ENCODE peak calls at places on chromosome 13, in five cellular contexts. H is H9, E is neuronal stem cell, Q is mesenchymal stem cell, L is H1. Z is an unnamed sample.

GRCh38 chr13:99948411-99948810 is 23.2 kb downstream of the ZIC5 start:
- DNase-seq in H (no peak), E (no peak), Q (no peak), L (no peak), Z (no peak)

GRCh38 chr13:101307181-101307701 is 109.1 kb downstream of the NALCN start:
- DNase-seq in H (no peak), E (no peak), Q (peak; percentile 82), L (no peak), Z (peak; percentile 46)

GRCh38 chr13:26785845-26786630 is 25.5 kb upstream of the GPR12 start:
- DNase-seq in H (peak; percentile 80), E (no peak), Q (no peak), L (no peak), Z (peak; percentile 83)

GRCh38 chr13:77868717-77869116 is 49.9 kb downstream of the EDNRB start:
- DNase-seq in H (no peak), E (no peak), Q (peak; percentile 39), L (no peak), Z (no peak)

GRCh38 chr13:50299546-50300249 is 284.5 kb downstream of the KCNRG start:
- DNase-seq in H (no peak), E (no peak), Q (no peak), L (no peak), Z (no peak)

GRCh38 chr13:22915442-22916082 is 265.2 kb upstream of the SGCG start:
- DNase-seq in H (peak; percentile 88), E (peak; percentile 52), Q (peak; percentile 4), L (peak; percentile 66), Z (peak; percentile 57)

GRCh38 chr13:110387451-110388140 is 80.5 kb downstream of the COL4A2 start:
- DNase-seq in H (peak; percentile 73), E (no peak), Q (peak; percentile 91), L (no peak), Z (peak; percentile 61)

GRCh38 chr13:114038211-114038613 is 64.3 kb upstream of the C13orf46 start:
- DNase-seq in H (no peak), E (no peak), Q (no peak), L (no peak), Z (no peak)

GRCh38 chr13:83219832-83220231 is 662.4 kb downstream of the SLITRK1 start:
- DNase-seq in H (no peak), E (no peak), Q (no peak), L (no peak), Z (no peak)
- H3K4ac ChIP-seq in H (no peak overlapping the region), E (no peak overlapping the region), Q (no peak overlapping the region), L (no peak overlapping the region), Z (no peak overlapping the region)

DNA sequence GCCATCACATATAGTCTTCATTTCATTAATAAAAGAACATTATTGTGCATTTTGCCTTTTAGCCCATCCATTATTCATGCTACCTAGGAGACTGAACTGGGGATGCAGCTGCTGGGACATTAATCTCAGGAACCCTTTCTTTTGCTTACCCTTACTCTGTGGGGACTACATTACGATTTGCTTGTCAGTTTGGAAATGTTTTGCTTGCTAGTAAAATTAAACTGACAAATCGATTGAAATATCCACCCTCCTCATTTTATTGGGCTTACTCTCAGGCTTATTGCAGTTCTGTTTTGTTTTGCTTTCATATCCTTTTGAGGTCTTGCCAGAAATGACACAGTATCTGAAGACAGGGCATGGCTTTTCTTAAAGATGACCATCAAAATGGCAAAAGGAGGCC is 305.2 kb upstream of the MAB21L1 start:
- DNase-seq in H (no peak), E (no peak), Q (no peak), L (no peak), Z (no peak)
- H2BK12ac ChIP-seq in H (no peak overlapping the region), E (no peak overlapping the region), Q (no peak overlapping the region), L (no peak overlapping the region), Z (no peak overlapping the region)

DNA sequence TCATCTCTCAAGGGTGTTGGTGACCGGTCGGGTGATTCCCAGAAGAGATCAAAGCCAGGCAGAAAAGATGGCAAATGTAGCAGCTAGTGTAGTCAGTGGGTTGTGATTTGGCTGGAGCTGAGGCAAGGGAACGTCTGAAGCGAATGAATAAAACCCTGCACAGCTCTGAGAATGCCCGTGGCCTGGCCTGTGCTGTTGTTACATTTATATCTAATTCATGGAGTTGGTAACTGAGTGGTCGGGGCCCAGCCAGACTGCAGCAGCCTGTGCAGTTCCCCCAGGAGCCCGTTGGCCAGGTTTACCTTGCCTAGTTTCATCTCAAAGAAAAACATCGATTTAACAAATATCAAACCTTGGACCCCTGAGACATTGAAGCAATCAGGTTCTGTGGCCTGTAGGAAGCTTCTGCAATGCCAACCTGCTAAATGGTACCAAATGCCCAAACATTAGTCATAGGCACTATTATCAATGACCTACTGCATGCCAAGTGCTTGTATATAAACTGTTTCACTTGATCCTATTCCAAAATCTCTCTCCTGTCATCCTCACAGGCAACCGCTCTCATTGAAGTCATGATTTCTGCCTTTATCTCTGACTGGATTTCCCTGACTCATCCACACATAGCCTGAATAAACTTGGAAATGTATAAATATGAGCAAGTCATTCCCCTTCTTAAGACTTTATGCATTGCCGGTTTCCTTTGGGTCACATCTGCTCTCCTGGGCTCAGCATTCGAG is 153.6 kb upstream of the SERP2 start:
- DNase-seq in H (no peak), E (no peak), Q (peak; percentile 29), L (no peak), Z (no peak)
- H2AK5ac ChIP-seq in H (no peak overlapping the region), E (peak overlapping the region; percentile 71), Q (no peak overlapping the region), L (no peak overlapping the region), Z (no peak overlapping the region)

GRCh38 chr13:33639158-33639557 is 178.8 kb upstream of the RFC3 start:
- DNase-seq in H (no peak), E (no peak), Q (peak; percentile 94), L (no peak), Z (peak; percentile 77)
- H3K4ac ChIP-seq in H (no peak overlapping the region), E (no peak overlapping the region), Q (no peak overlapping the region), L (no peak overlapping the region), Z (no peak overlapping the region)

GRCh38 chr13:59478908-59479307 is 684.8 kb downstream of the DIAPH3 start:
- DNase-seq in H (no peak), E (peak; percentile 61), Q (no peak), L (no peak), Z (no peak)
- H2BK12ac ChIP-seq in H (no peak overlapping the region), E (no peak overlapping the region), Q (no peak overlapping the region), L (no peak overlapping the region), Z (no peak overlapping the region)

Z was measured in trophoblast cell.